ENCODE peak calls at places on chromosomes 2 and 18, in ten cellular contexts. G is GM23338, I is foreskin fibroblast, M is AG04450, N is dorsolateral prefrontal cortex, D is BE2C, T is left lung, C is transverse colon, H is fibroblast of pulmonary artery, Y is astrocyte of the spinal cord. X is an unnamed sample.

GRCh38 chr2:210584834-210585233 is 28.4 kb downstream of the CPS1 start:
- DNase-seq in G (peak), I (peak), M (no peak), N (no peak), D (no peak), T (no peak), C (no peak), H (peak), Y (peak), X (no peak)

GRCh38 chr18:41753826-41754225 is 201.2 kb upstream of the PIK3C3 start:
- DNase-seq in G (no peak), I (peak), M (no peak), N (no peak), D (no peak), T (no peak), C (no peak), H (no peak), Y (no peak), X (no peak)

GRCh38 chr18:47931707-47932103 is 1.2 kb upstream of the SMAD2 start:
- DNase-seq in G (peak), I (peak), M (no peak), N (no peak), D (peak), T (no peak), C (peak), H (no peak), Y (peak), X (no peak)

GRCh38 chr2:221272729-221273128 is 299.4 kb downstream of the EPHA4 start:
- DNase-seq in G (no peak), I (no peak), M (no peak), N (no peak), D (no peak), T (no peak), C (no peak), H (no peak), Y (no peak), X (no peak)

GRCh38 chr2:176173679-176174381 is 14.6 kb upstream of the HOXD1 start:
- DNase-seq in G (no peak), I (no peak), M (no peak), N (no peak), D (no peak), T (no peak), C (no peak), H (no peak), Y (no peak), X (no peak)

GRCh38 chr18:65938592-65939372 is 188.0 kb downstream of the CDH7 start:
- DNase-seq in G (peak), I (peak), M (no peak), N (no peak), D (peak), T (no peak), C (peak), H (peak), Y (peak), X (no peak)

GRCh38 chr2:191688934-191689695 is 11.2 kb downstream of the NABP1 start:
- DNase-seq in G (peak), I (peak), M (no peak), N (no peak), D (no peak), T (no peak), C (no peak), H (peak), Y (peak), X (no peak)

GRCh38 chr2:16739778-16740581 is 74.3 kb upstream of the CYRIA start:
- DNase-seq in G (no peak), I (no peak), M (no peak), N (peak), D (no peak), T (peak), C (no peak), H (no peak), Y (no peak), X (no peak)

GRCh38 chr2:54536720-54537119 is 80.6 kb downstream of the SPTBN1 start:
- DNase-seq in G (no peak), I (no peak), M (no peak), N (no peak), D (no peak), T (no peak), C (no peak), H (no peak), Y (no peak), X (no peak)

GRCh38 chr18:32509121-32509520 is 38.4 kb upstream of the GAREM1 start:
- DNase-seq in G (no peak), I (no peak), M (no peak), N (no peak), D (no peak), T (no peak), C (no peak), H (no peak), Y (no peak), X (no peak)

GRCh38 chr18:26546170-26546874 is 2.0 kb downstream of the KCTD1 start:
- DNase-seq in G (no peak), I (peak), M (no peak), N (no peak), D (no peak), T (no peak), C (no peak), H (peak), Y (peak), X (no peak)
- H3K4me3 ChIP-seq in G (peak), I (peak), M (peak), N (peak), D (peak), T (no peak), C (no peak), H (peak), Y (peak), X (peak)

GRCh38 chr18:62030091-62030985 is 137.5 kb upstream of the RNF152 start:
- DNase-seq in G (no peak), I (peak), M (no peak), N (no peak), D (no peak), T (no peak), C (no peak), H (peak), Y (peak), X (peak)
- TF ChIP-seq CTCF in G (no peak), I (no peak), M (no peak), N (no peak), D (no peak), T (no peak), C (no peak), H (no peak), Y (no peak), X (no peak)

DNA sequence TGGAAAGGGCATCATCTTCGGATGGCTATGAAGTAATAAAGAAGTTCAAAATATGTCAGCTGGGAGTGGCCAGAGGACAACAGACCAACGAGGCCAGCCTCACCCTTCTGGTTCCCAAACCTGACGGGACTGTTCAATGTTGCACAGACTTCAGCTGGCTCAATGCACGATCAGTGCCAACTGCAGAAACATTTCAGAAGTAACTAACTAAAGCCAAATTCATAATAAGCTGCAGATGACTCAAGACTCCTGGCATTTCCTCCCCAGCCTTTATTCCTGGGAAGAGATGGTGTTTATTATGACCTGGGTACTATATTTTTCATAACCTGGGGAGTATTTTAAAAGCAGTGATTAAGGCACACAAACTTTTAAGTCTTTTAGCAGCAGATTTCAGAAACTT is 3.8 kb upstream of the ATP6V1C2 start:
- DNase-seq in G (no peak), I (peak), M (peak), N (no peak), D (no peak), T (no peak), C (no peak), H (peak), Y (peak), X (peak)
- H3K4me3 ChIP-seq in G (no peak), I (no peak), M (no peak), N (no peak), D (no peak), T (no peak), C (no peak), H (no peak), Y (no peak), X (peak)

GRCh38 chr2:11320698-11321492 is 23.5 kb downstream of the ROCK2 start:
- DNase-seq in G (peak), I (no peak), M (no peak), N (no peak), D (no peak), T (no peak), C (no peak), H (no peak), Y (no peak), X (no peak)
- TF ChIP-seq CTCF in G (peak), I (peak), M (no peak), N (no peak), D (peak), T (no peak), C (no peak), H (no peak), Y (peak), X (peak)

GRCh38 chr18:79245517-79246001 is 150.2 kb upstream of the NFATC1 start:
- DNase-seq in G (no peak), I (peak), M (no peak), N (no peak), D (no peak), T (no peak), C (peak), H (no peak), Y (no peak), X (no peak)
- H3K4me3 ChIP-seq in G (no peak), I (no peak), M (no peak), N (no peak), D (no peak), T (no peak), C (no peak), H (no peak), Y (no peak), X (no peak)

DNA sequence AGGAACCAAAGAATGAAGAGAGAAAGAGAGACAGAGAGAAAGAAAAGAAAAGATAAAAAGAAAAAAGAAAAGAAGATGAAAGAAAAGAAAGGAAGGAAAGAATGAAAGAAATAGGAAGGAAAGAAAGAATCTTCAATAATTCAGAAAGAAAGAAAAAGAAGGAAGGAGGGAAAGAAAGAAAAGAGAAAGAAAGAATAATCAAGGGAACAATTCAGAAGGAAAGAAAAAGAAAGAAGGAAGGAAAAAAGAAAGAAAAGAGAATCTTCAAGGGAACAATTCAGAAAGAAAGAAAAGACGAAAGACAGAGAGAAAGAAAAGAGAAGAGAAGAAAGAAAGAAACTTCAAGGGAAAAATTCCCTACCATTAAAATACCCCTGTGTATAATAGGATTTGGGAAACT is 5.6 kb upstream of the KCTD1 start:
- DNase-seq in G (no peak), I (no peak), M (no peak), N (no peak), D (no peak), T (no peak), C (no peak), H (no peak), Y (no peak), X (no peak)
- TF ChIP-seq CTCF in G (no peak), I (no peak), M (no peak), N (no peak), D (no peak), T (no peak), C (no peak), H (no peak), Y (no peak), X (no peak)

GRCh38 chr2:64615206-64615763 is 38.4 kb downstream of the SERTAD2 start:
- DNase-seq in G (no peak), I (no peak), M (no peak), N (no peak), D (no peak), T (no peak), C (no peak), H (no peak), Y (no peak), X (no peak)
- H3K4me3 ChIP-seq in G (no peak), I (no peak), M (no peak), N (no peak), D (no peak), T (no peak), C (no peak), H (no peak), Y (no peak), X (no peak)

DNA sequence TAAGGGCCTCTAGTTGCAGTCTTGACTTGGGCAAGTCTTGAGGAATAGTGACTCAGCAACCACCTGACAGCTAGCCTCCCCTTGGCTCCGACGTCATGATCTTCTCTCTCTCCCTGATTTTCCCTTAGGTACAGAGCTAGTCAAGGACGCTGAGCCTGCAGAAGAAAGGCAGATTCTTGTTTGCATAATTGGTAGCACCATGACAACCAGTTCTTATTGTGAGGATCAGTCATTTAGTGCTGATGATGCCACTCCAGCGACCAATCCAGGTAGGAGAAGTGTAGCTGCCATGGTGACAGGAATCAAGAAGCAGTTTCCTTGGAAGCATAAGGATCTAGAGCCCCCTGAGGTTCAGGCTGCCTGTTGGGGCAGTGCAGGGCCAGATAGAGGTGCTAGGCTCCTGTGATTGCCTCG is 2.8 kb upstream of the RESP18 start:
- DNase-seq in G (peak), I (no peak), M (no peak), N (no peak), D (no peak), T (no peak), C (no peak), H (no peak), Y (no peak), X (peak)
- TF ChIP-seq CTCF in G (no peak), I (no peak), M (no peak), N (no peak), D (no peak), T (no peak), C (no peak), H (no peak), Y (no peak), X (no peak)